ENCODE peak calls at places on chromosomes 12 and 14, in four cellular contexts. Z is fibroblast of mammary gland, B is IMR-90, E is HCT116. H is an unnamed sample.

GRCh38 chr12:12736759-12737676 is 19.9 kb downstream of the CDKN1B start:
- DNase-seq in Z (peak; percentile 79), B (peak; percentile 85), E (no peak), H (no peak)

GRCh38 chr12:128920468-128920867 is 67.2 kb downstream of the GLT1D1 start:
- DNase-seq in Z (peak; percentile 41), B (no peak), E (no peak), H (no peak)

GRCh38 chr12:90909069-90909676 is 45.8 kb downstream of the CCER1 start:
- DNase-seq in Z (peak; percentile 73), B (peak; percentile 67), E (peak; percentile 38), H (peak; percentile 73)

GRCh38 chr14:65255583-65256443 is 153.5 kb upstream of the MAX start:
- DNase-seq in Z (no peak), B (no peak), E (peak; percentile 78), H (no peak)

GRCh38 chr12:54217774-54218221 is 29.0 kb upstream of the SMUG1 start:
- DNase-seq in Z (no peak), B (no peak), E (no peak), H (no peak)

GRCh38 chr12:54286042-54286931 is 5.8 kb downstream of the HNRNPA1 start:
- DNase-seq in Z (no peak), B (no peak), E (no peak), H (peak; percentile 19)

GRCh38 chr12:118120579-118121363 is 15.2 kb upstream of the PEBP1 start:
- DNase-seq in Z (peak; percentile 67), B (peak; percentile 61), E (no peak), H (peak; percentile 95)

GRCh38 chr12:104456950-104457745 is 400 bp downstream of the CHST11 start:
- DNase-seq in Z (peak; percentile 79), B (peak; percentile 61), E (no peak), H (peak; percentile 87)

GRCh38 chr12:88566430-88566829 is 13.8 kb downstream of the KITLG start:
- DNase-seq in Z (no peak), B (no peak), E (no peak), H (no peak)

GRCh38 chr12:27012982-27013255 is 1.3 kb downstream of the TM7SF3 start:
- DNase-seq in Z (no peak), B (no peak), E (no peak), H (no peak)

GRCh38 chr12:89556976-89557375 is 31.1 kb upstream of the POC1B start:
- DNase-seq in Z (no peak), B (peak; percentile 23), E (peak; percentile 45), H (no peak)

GRCh38 chr14:64549805-64550538 is at the start of gene PPP1R36:
- DNase-seq in Z (no peak), B (no peak), E (no peak), H (peak; percentile 78)

GRCh38 chr12:56350662-56351061 is 9.2 kb downstream of the STAT2 start:
- DNase-seq in Z (no peak), B (no peak), E (no peak), H (no peak)

GRCh38 chr12:50929831-50930230 is 22.5 kb upstream of the HIGD1C start:
- DNase-seq in Z (no peak), B (no peak), E (no peak), H (no peak)
- H3K4me3 ChIP-seq in Z (no peak overlapping the region), B (no peak overlapping the region), E (no peak overlapping the region), H (no peak overlapping the region)

DNA sequence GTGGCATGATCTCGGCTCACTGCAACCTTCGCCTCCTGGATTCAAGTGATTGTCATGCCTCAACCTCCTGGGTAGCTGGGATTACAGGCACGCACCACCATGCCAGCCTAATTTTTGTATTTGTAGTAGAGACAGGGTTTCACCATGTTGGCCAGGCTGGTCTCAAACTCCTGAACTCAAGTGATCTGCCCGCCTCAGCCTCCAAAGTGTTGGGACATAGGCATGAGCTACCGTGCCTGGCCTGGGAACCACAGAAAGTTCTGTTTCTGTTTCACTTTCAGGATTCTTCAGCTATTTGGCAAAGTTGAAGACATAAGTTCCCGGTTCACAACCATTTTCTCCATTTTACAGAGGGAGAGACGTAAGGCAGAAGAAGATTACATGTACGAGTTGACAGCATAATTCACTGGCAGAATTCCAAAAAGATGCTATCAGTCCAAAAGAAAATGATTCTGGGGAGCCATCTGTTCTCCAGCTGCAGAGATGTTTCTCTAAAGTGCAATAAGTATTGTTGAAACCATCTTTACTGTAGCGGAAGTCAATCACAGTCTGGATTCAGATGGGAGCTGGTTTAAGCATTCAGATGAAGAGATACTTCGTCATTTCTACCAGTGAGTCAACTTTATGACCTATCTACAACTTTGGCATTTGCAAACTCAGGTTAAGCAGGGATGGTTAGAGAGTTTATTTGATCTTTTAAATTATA is 8.1 kb upstream of the RNF34 start:
- DNase-seq in Z (peak; percentile 54), B (peak; percentile 61), E (no peak), H (no peak)
- H3K4me3 ChIP-seq in Z (no peak overlapping the region), B (no peak overlapping the region), E (no peak overlapping the region), H (peak overlapping the region; percentile 28)

GRCh38 chr14:105354541-105354940 is 40.0 kb downstream of the PACS2 start:
- DNase-seq in Z (no peak), B (no peak), E (no peak), H (no peak)
- H3K4me3 ChIP-seq in Z (no peak overlapping the region), B (no peak overlapping the region), E (no peak overlapping the region), H (no peak overlapping the region)

GRCh38 chr14:24172261-24172860 is 481 bp downstream of the REC8 start:
- DNase-seq in Z (no peak), B (no peak), E (no peak), H (no peak)
- H3K4me3 ChIP-seq in Z (peak overlapping the region; percentile 9), B (no peak overlapping the region), E (no peak overlapping the region), H (no peak overlapping the region)

GRCh38 chr14:39094515-39094914 is 8.5 kb downstream of the SEC23A start:
- DNase-seq in Z (no peak), B (no peak), E (no peak), H (no peak)

GRCh38 chr14:39102265-39102968 is 618 bp downstream of the SEC23A start:
- DNase-seq in Z (peak; percentile 72), B (peak; percentile 44), E (no peak), H (peak; percentile 68)

GRCh38 chr14:39102969-39103957 is at the start of gene SEC23A:
- DNase-seq in Z (peak; percentile 82), B (peak; percentile 83), E (peak; percentile 47), H (peak; percentile 92)

GRCh38 chr14:39097159-39097558 is 5.9 kb downstream of the SEC23A start:
- DNase-seq in Z (peak; percentile 61), B (peak; percentile 72), E (no peak), H (peak; percentile 73)

GRCh38 chr14:39099748-39100147 is 3.3 kb downstream of the SEC23A start:
- DNase-seq in Z (no peak), B (no peak), E (no peak), H (no peak)
- H3K4me3 ChIP-seq in Z (no peak overlapping the region), B (no peak overlapping the region), E (no peak overlapping the region), H (peak overlapping the region; percentile 52)

GRCh38 chr14:101183376-101184103 is 280.0 kb upstream of the RTL1 start:
- DNase-seq in Z (no peak), B (no peak), E (no peak), H (no peak)
- H3K4me3 ChIP-seq in Z (no peak overlapping the region), B (no peak overlapping the region), E (no peak overlapping the region), H (no peak overlapping the region)

GRCh38 chr14:74302634-74303569 is at the start of gene ABCD4:
- DNase-seq in Z (peak; percentile 88), B (peak; percentile 87), E (peak; percentile 89), H (peak; percentile 96)

GRCh38 chr14:74296037-74296467 is 6.7 kb downstream of the ABCD4 start:
- DNase-seq in Z (no peak), B (no peak), E (no peak), H (no peak)

GRCh38 chr14:74302160-74302628 is 540 bp downstream of the ABCD4 start:
- DNase-seq in Z (peak; percentile 56), B (peak; percentile 56), E (no peak), H (peak; percentile 90)

GRCh38 chr14:74299061-74299545 is 3.6 kb downstream of the ABCD4 start:
- DNase-seq in Z (peak; percentile 58), B (peak; percentile 34), E (peak; percentile 22), H (no peak)

DNA sequence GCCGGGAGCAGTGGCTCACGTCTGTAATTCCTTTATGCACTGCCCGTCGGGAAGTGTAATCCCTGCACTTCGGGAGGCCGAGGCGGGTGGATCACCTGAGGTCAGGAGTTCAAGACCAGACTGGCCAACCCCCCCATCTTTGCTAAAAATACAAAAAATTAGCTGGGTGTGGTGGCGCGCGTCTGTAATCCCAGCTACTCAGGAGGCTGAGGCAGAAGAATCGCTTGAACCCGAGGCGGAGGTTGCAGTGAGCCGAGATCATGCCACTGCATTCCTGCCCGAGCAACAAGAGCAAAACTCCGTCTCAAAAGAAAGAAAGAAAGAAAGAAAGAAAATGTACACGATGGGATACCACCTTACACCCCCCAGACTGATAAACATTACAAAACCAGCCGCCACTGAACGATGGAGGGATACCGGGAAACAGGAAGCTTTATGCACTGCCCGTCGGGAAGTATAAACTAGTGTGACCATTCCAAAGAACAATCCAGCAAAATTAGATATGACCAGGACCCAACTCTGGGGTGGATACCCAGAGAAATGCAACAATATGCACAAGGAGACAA is 1.1 kb downstream of the ABCD4 start:
- DNase-seq in Z (no peak), B (no peak), E (no peak), H (no peak)
- H3K4me3 ChIP-seq in Z (peak overlapping the region; percentile 93), B (peak overlapping the region; percentile 84), E (peak overlapping the region; percentile 83), H (peak overlapping the region; percentile 97)

GRCh38 chr12:19778111-19778688 is 338.9 kb downstream of the AEBP2 start:
- DNase-seq in Z (peak; percentile 64), B (peak; percentile 56), E (no peak), H (no peak)
- H3K4me3 ChIP-seq in Z (no peak overlapping the region), B (no peak overlapping the region), E (no peak overlapping the region), H (no peak overlapping the region)

GRCh38 chr12:6604254-6605029 is 2.7 kb downstream of the CHD4 start:
- DNase-seq in Z (peak; percentile 65), B (no peak), E (no peak), H (peak; percentile 91)

GRCh38 chr12:6606331-6607131 is 648 bp downstream of the CHD4 start:
- DNase-seq in Z (peak; percentile 34), B (peak; percentile 23), E (no peak), H (peak; percentile 91)

GRCh38 chr12:6605425-6606330 is 1.5 kb downstream of the CHD4 start:
- DNase-seq in Z (peak; percentile 43), B (peak; percentile 37), E (no peak), H (peak; percentile 81)

GRCh38 chr12:6608592-6609311 is 1.6 kb upstream of the CHD4 start:
- DNase-seq in Z (peak; percentile 40), B (no peak), E (no peak), H (no peak)

DNA sequence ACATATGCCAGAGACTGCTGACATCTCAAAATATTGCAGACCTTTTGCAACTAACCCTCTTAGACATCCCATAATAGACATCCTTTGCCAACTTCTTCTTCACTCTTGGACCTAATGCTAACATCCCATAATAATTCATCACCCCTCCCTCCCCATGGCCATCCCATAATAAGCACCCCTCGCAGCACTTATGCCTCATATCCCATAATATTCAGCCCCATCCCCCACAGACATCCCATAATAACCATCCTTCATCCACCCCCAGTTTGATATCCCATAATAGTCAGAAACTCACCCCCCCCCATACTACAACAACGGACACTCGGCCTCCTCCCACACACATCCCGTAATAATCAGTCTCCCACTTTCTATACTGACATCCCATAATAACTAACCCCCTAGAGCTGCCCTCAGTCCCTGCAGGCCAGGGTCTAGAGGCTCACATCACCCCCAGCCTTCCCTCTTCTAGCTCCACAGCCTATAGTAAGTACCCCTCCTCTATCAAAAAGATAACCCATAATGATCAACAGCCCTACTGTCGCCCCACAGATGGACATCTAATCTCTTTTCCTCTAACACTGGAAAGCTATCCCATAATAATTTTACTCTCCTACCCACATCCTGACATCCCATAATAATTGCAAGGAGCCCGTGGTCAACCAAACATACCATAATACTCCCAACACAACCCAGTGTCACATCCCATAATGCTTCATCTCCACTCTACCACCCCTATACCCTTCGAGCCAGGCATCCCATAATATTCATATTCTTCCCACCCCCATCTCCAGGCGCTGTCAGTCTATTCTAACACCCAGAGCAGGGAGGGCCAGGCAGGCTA is 792 bp upstream of the CHD4 start:
- DNase-seq in Z (peak; percentile 73), B (peak; percentile 25), E (peak; percentile 92), H (peak; percentile 91)
- H3K4me3 ChIP-seq in Z (no peak overlapping the region), B (no peak overlapping the region), E (peak overlapping the region; percentile 41), H (peak overlapping the region; percentile 6)

H was measured in osteoblast.